ENCODE peak calls at places on chromosomes 12 and 14, in eight cellular contexts. J is RPMI7951; I is central memory CD8-positive, alpha-beta T cell; K is GOT3; T is stimulated activated naive B cell treated with anti-CD40 and anti-IgM and Interleukin-4, amounts not matched to agents 10 μg/mL and 1 μg/mL and 100 μg/mL, for 72 hours; N is HS-5; W is NCI-H524; Y is cardiac muscle cell. H is an unnamed sample.

GRCh38 chr12:19120795-19121194 is 8.7 kb upstream of the PLEKHA5 start:
- DNase-seq in N (no peak), T (no peak), K (no peak), J (peak), Y (no peak), I (no peak), W (no peak), H (peak)

GRCh38 chr14:101354726-101355125 is 206.6 kb upstream of the DIO3 start:
- DNase-seq in K (no peak), Y (no peak), J (no peak), T (no peak), W (no peak), N (no peak), I (no peak), H (no peak)

GRCh38 chr14:69475194-69475818 is 9.2 kb upstream of the PLEKHD1 start:
- DNase-seq in K (no peak), J (peak), W (peak), Y (peak), T (no peak), I (no peak), N (no peak), H (peak)

GRCh38 chr12:127393460-127393859 is 873.5 kb upstream of the TMEM132C start:
- DNase-seq in N (no peak), W (peak), J (no peak), K (no peak), I (no peak), Y (no peak), T (no peak), H (no peak)

GRCh38 chr12:2982361-2982760 is 23.2 kb downstream of the TEAD4 start:
- DNase-seq in N (no peak), K (no peak), W (peak), T (no peak), I (no peak), Y (no peak), J (no peak), H (no peak)

GRCh38 chr12:38886064-38886463 is 19.3 kb downstream of the CPNE8 start:
- DNase-seq in Y (no peak), K (peak), I (no peak), W (no peak), T (no peak), J (peak), N (peak), H (peak)

GRCh38 chr12:76137611-76138010 is 53.1 kb upstream of the NAP1L1 start:
- DNase-seq in J (peak), T (no peak), N (no peak), Y (peak), I (no peak), W (no peak), K (no peak), H (no peak)

GRCh38 chr12:62676521-62677307 is 210.1 kb downstream of the MON2 start:
- DNase-seq in W (no peak), Y (no peak), J (no peak), N (no peak), K (no peak), T (no peak), I (no peak), H (no peak)

GRCh38 chr12:108341356-108341755 is 2.2 kb upstream of the CMKLR1 start:
- DNase-seq in W (peak), K (no peak), I (no peak), T (no peak), Y (no peak), J (no peak), N (no peak), H (no peak)

GRCh38 chr12:71664411-71665108 is 459 bp downstream of the THAP2 start:
- DNase-seq in I (no peak), Y (no peak), W (peak), J (no peak), N (no peak), K (no peak), T (no peak), H (no peak)

GRCh38 chr12:20264608-20265114 is 103.7 kb upstream of the PDE3A start:
- DNase-seq in K (no peak), T (no peak), W (peak), N (no peak), Y (peak), J (no peak), I (no peak), H (peak)

GRCh38 chr12:124399622-124400021 is 104.7 kb downstream of the RFLNA start:
- DNase-seq in W (no peak), I (no peak), N (no peak), T (no peak), K (no peak), Y (no peak), J (no peak), H (no peak)